ENCODE peak calls at places on chromosomes 13 and 19, in five cellular contexts. L is H9, B is H1, W is mesenchymal stem cell, C is trophoblast cell. T is an unnamed sample.

GRCh38 chr13:97366172-97366688 is 67.7 kb upstream of the RAP2A start:
- DNase-seq in L (no peak), B (no peak), W (no peak), C (no peak), T (no peak)

GRCh38 chr13:44573071-44573470 is 3.1 kb downstream of the TSC22D1 start:
- DNase-seq in L (peak; percentile 37), B (no peak), W (no peak), C (no peak), T (no peak)

GRCh38 chr13:32639502-32640105 is 53.4 kb downstream of the PDS5B start:
- DNase-seq in L (no peak), B (no peak), W (peak; percentile 67), C (peak; percentile 68), T (peak; percentile 12)

GRCh38 chr13:48532473-48533206 is at the start of gene RCBTB2:
- DNase-seq in L (peak; percentile 99), B (peak; percentile 97), W (peak; percentile 97), C (peak; percentile 100), T (peak; percentile 97)

GRCh38 chr19:56983804-56984203 is 136.0 kb upstream of the USP29 start:
- DNase-seq in L (no peak), B (no peak), W (no peak), C (no peak), T (no peak)

GRCh38 chr19:48292798-48293197 is 22.9 kb downstream of the ZNF114 start:
- DNase-seq in L (no peak), B (no peak), W (peak; percentile 38), C (peak; percentile 39), T (no peak)

GRCh38 chr13:48437381-48437780 is 24.5 kb upstream of the LPAR6 start:
- DNase-seq in L (no peak), B (no peak), W (no peak), C (peak; percentile 3), T (no peak)

GRCh38 chr13:110055089-110055488 is 251.9 kb downstream of the COL4A1 start:
- DNase-seq in L (no peak), B (no peak), W (peak; percentile 25), C (no peak), T (no peak)

GRCh38 chr13:41934120-41934519 is 26.8 kb downstream of the VWA8 start:
- DNase-seq in L (no peak), B (no peak), W (no peak), C (no peak), T (no peak)

GRCh38 chr19:4971424-4971793 is 2.5 kb downstream of the KDM4B start:
- DNase-seq in L (peak; percentile 84), B (no peak), W (peak; percentile 40), C (peak; percentile 66), T (no peak)

GRCh38 chr13:48749699-48750473 is 96.2 kb downstream of the CYSLTR2 start:
- DNase-seq in L (peak; percentile 72), B (peak; percentile 46), W (peak; percentile 99), C (peak; percentile 98), T (peak; percentile 29)

GRCh38 chr19:6412111-6412999 is 12.3 kb downstream of the KHSRP start:
- DNase-seq in L (peak; percentile 90), B (peak; percentile 57), W (no peak), C (peak; percentile 71), T (no peak)

GRCh38 chr19:1975081-1975480 is 34.1 kb downstream of the CSNK1G2 start:
- DNase-seq in L (no peak), B (no peak), W (no peak), C (no peak), T (no peak)

GRCh38 chr13:46372071-46372470 is 15.0 kb downstream of the RUBCNL start:
- DNase-seq in L (no peak), B (no peak), W (no peak), C (no peak), T (no peak)

GRCh38 chr19:8592231-8593009 is 15.2 kb upstream of the MYO1F start:
- DNase-seq in L (peak; percentile 100), B (peak; percentile 100), W (peak; percentile 94), C (peak; percentile 36), T (peak; percentile 100)

GRCh38 chr13:60347174-60347573 is 49.8 kb upstream of the TDRD3 start:
- DNase-seq in L (no peak), B (no peak), W (no peak), C (no peak), T (no peak)

GRCh38 chr19:13155472-13156284 is 5.5 kb downstream of the IER2 start:
- DNase-seq in L (peak; percentile 94), B (no peak), W (peak; percentile 96), C (peak; percentile 96), T (peak; percentile 83)

GRCh38 chr13:55577847-55578210 is 1562.9 kb upstream of the PRR20A start:
- DNase-seq in L (peak; percentile 64), B (no peak), W (no peak), C (no peak), T (no peak)

GRCh38 chr13:44710576-44710975 is 134.4 kb upstream of the TSC22D1 start:
- DNase-seq in L (no peak), B (no peak), W (peak; percentile 77), C (no peak), T (no peak)

GRCh38 chr19:16234552-16235445 is 37.1 kb downstream of the AP1M1 start:
- DNase-seq in L (no peak), B (no peak), W (no peak), C (no peak), T (no peak)

GRCh38 chr13:26051231-26052135 is at the start of gene SHISA2:
- DNase-seq in L (peak; percentile 86), B (peak; percentile 43), W (peak; percentile 73), C (peak; percentile 68), T (peak; percentile 82)

GRCh38 chr19:51712461-51713081 is 11.2 kb downstream of the HAS1 start:
- DNase-seq in L (peak; percentile 78), B (peak; percentile 57), W (no peak), C (peak; percentile 69), T (no peak)

GRCh38 chr19:3968556-3969434 is 2.1 kb downstream of the DAPK3 start:
- DNase-seq in L (peak; percentile 99), B (peak; percentile 97), W (peak; percentile 100), C (peak; percentile 97), T (peak; percentile 97)

GRCh38 chr13:113935523-113935922 is 38.4 kb downstream of the C13orf46 start:
- DNase-seq in L (no peak), B (no peak), W (no peak), C (no peak), T (no peak)

GRCh38 chr13:33446821-33447481 is 161.4 kb upstream of the STARD13 start:
- DNase-seq in L (no peak), B (no peak), W (no peak), C (peak; percentile 97), T (no peak)

GRCh38 chr19:13804830-13805683 is 9.8 kb downstream of the ZSWIM4 start:
- DNase-seq in L (peak; percentile 88), B (no peak), W (no peak), C (peak; percentile 46), T (no peak)

DNA sequence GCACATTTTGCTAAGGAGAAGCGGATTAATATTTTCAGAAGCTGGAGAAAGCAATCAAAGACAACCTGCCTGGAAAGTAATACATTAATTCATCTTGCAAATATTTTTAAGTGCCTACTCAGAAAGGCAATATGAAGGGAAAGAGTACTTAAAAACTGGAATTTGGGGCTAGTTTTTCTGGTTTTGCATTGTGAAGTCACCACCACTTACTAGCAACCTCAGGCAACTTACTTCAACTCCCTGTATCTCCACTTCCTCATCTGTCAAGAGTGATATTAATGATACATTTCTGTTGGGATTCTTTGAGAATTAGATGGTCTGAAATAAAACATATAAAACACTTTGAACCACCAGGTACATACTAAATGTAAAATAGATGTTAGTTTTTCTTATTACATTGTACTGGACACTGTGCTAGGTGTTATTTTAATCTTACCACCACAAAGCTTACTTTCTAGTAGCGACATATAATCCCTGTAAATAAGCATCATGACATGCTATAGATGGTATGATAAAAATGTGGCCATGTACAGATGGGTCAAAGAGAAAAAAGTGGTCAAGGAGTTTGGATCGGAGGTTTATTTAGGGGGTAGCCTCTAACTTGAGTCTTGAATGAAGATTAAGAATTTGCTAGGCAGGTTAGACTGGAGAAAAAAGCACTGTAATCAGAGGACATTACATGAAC is 101.2 kb downstream of the SPRY2 start:
- DNase-seq in L (no peak), B (no peak), W (peak; percentile 12), C (peak; percentile 86), T (no peak)
- H2BK12ac ChIP-seq in L (no peak overlapping the region), B (no peak overlapping the region), W (no peak overlapping the region), C (no peak overlapping the region), T (no peak overlapping the region)

GRCh38 chr13:24891476-24892108 is 127.6 kb downstream of the RNF17 start:
- DNase-seq in L (no peak), B (no peak), W (no peak), C (no peak), T (no peak)

GRCh38 chr13:24892844-24893243 is 128.9 kb downstream of the RNF17 start:
- DNase-seq in L (no peak), B (no peak), W (no peak), C (no peak), T (no peak)

GRCh38 chr13:24890256-24890655 is 126.3 kb downstream of the RNF17 start:
- DNase-seq in L (no peak), B (no peak), W (no peak), C (no peak), T (no peak)

GRCh38 chr13:24887759-24888158 is 123.8 kb downstream of the RNF17 start:
- DNase-seq in L (no peak), B (no peak), W (no peak), C (no peak), T (no peak)

GRCh38 chr13:24888291-24888931 is 124.4 kb downstream of the RNF17 start:
- DNase-seq in L (no peak), B (no peak), W (no peak), C (no peak), T (no peak)
- H2BK12ac ChIP-seq in L (no peak overlapping the region), B (no peak overlapping the region), W (no peak overlapping the region), C (no peak overlapping the region), T (no peak overlapping the region)

DNA sequence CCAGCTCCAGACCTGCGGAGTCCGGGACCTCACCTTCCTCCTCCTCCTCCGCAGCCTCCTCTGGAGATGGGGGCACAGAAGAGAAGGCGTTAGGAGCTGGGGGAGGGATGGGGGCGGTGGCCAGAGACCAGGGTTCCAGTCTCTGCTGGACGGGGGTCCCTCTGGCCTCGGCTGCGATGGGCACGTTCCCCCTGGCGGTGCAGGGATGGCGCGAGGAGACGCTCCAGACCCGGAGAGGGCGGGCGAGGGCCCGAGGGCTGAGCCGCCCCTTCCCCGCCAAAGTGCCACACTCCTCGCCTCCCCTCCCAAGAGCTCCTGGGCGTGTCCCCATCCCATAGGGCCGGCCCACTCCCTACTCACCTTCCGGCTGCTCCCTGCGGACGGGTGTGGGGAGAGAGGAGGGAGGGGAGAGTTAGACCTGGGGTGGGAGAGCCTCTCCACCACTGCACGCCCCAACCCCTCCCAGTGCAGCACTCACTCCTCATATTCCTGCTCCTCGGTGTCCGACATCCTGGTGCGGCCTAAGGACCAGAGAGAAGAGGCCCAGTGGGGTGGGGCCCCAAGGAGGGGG is 2.3 kb downstream of the TNNT1 start:
- DNase-seq in L (peak; percentile 95), B (peak; percentile 73), W (no peak), C (no peak), T (no peak)
- H2BK12ac ChIP-seq in L (no peak overlapping the region), B (peak overlapping the region; percentile 60), W (no peak overlapping the region), C (no peak overlapping the region), T (no peak overlapping the region)

DNA sequence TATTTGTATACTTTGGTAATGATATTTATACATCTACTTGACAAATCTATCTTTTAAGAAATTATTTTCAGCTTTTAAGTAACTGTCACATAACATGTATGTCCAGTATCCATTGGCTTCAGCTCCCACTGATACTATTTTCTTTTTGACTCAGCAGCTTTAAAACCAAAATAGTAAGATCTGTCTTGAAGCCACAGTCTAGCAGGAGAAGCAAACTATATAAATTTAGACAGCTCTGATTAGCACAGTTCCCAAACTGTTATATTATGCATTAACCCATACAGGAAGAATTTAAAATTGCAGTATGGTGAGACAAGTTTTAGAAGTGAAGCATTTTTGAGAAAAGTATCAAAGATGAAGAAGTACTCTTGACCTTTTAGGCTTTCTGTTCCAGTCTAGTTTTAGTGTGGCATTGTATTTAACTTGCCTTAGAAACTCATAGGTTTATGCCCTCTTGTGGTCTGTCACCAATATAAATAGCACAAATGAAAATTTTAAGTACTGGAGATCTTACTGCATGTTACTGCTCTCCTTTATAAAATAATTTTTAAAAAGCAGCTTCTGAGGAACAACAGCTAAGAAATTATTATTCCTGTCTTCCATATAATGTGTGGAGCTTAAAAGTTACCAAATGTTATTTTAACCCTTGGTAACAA is 24.7 kb downstream of the URI1 start:
- DNase-seq in L (no peak), B (no peak), W (peak; percentile 33), C (no peak), T (no peak)
- H2BK12ac ChIP-seq in L (no peak overlapping the region), B (no peak overlapping the region), W (no peak overlapping the region), C (no peak overlapping the region), T (no peak overlapping the region)

T was measured in neuronal stem cell.